ENCODE peak calls at places on chromosome 15, in seven cellular contexts. Y is IMR-90, O is A549, D is GM12878, E is K562, J is H1, T is HepG2. B is an unnamed sample.

GRCh38 chr15:69786136-69786701 is 311.5 kb downstream of the TLE3 start:
- DNase-seq in J (no peak), D (no peak), T (no peak), Y (no peak), O (no peak), E (no peak), B (no peak)

GRCh38 chr15:48777645-48778337 is 33.1 kb downstream of the CEP152 start:
- DNase-seq in E (no peak), O (no peak), J (no peak), D (no peak), Y (peak), T (no peak), B (no peak)

GRCh38 chr15:80609111-80609510 is 86.0 kb upstream of the ABHD17C start:
- DNase-seq in Y (no peak), O (no peak), T (no peak), E (no peak), J (peak), D (no peak), B (no peak)

GRCh38 chr15:57592836-57593420 is 1.2 kb downstream of the MYZAP start:
- DNase-seq in T (no peak), Y (no peak), J (no peak), E (no peak), O (no peak), D (no peak), B (no peak)

GRCh38 chr15:84590406-84590805 is 10.4 kb upstream of the ZSCAN2 start:
- DNase-seq in J (no peak), O (no peak), T (no peak), D (no peak), E (no peak), Y (peak), B (no peak)

GRCh38 chr15:84108725-84109124 is 126.8 kb upstream of the GOLGA6L4 start:
- DNase-seq in E (no peak), T (no peak), D (no peak), J (no peak), O (no peak), Y (peak), B (peak)

GRCh38 chr15:39376371-39376909 is 204.4 kb upstream of the THBS1 start:
- DNase-seq in T (no peak), O (no peak), D (no peak), Y (no peak), E (no peak), J (no peak), B (no peak)

GRCh38 chr15:33344530-33344929 is 33.8 kb downstream of the RYR3 start:
- DNase-seq in D (no peak), Y (no peak), T (no peak), O (no peak), E (no peak), J (no peak), B (no peak)

GRCh38 chr15:88920186-88920891 is 7.2 kb upstream of the MFGE8 start:
- DNase-seq in E (peak), T (no peak), J (peak), D (no peak), O (no peak), Y (peak), B (no peak)
- TF ChIP-seq CEBPB in E (no peak), T (no peak), J (no peak), D (no peak), O (no peak), Y (no peak), B (no peak)

DNA sequence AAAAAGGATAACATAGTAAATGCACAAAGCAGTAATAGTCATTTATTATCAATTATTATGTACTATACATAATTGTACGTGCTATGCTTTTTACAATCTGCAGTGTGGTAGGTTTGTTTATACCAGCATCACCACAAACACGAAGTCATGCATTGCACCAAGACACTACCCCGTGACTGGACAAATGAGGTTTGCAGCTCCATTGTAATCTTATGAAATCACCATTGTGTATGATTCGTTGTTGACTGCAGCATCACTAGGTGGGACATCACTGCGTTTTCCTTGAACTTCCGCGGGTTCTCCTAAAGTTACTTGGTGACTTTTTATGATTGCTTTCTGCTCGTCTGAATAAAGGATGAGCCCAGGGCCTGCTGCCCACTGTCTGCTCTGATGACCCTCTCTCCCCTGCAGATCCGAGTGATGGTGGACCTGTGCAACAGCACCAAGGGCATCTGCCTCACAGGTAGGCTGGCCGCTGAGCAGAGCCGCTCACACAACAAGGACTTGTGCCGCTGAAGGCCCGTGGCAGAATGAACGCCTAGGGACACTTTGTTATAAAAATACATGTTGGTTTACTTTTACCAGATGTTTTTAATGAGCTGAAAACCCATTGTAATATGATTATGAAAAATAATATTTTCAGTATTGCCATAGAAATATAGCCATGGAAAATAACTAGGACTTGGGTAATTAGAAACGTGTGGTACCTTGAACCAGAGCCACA is 35.7 kb downstream of the GLDN start:
- DNase-seq in O (no peak), J (no peak), T (no peak), D (no peak), Y (peak), E (no peak), B (no peak)
- TF ChIP-seq CEBPB in O (no peak), J (no peak), T (no peak), D (no peak), Y (peak), E (no peak), B (no peak)

GRCh38 chr15:79283252-79284048 is 928 bp downstream of the ANKRD34C start:
- DNase-seq in O (peak), T (no peak), Y (peak), E (peak), J (peak), D (no peak), B (no peak)

DNA sequence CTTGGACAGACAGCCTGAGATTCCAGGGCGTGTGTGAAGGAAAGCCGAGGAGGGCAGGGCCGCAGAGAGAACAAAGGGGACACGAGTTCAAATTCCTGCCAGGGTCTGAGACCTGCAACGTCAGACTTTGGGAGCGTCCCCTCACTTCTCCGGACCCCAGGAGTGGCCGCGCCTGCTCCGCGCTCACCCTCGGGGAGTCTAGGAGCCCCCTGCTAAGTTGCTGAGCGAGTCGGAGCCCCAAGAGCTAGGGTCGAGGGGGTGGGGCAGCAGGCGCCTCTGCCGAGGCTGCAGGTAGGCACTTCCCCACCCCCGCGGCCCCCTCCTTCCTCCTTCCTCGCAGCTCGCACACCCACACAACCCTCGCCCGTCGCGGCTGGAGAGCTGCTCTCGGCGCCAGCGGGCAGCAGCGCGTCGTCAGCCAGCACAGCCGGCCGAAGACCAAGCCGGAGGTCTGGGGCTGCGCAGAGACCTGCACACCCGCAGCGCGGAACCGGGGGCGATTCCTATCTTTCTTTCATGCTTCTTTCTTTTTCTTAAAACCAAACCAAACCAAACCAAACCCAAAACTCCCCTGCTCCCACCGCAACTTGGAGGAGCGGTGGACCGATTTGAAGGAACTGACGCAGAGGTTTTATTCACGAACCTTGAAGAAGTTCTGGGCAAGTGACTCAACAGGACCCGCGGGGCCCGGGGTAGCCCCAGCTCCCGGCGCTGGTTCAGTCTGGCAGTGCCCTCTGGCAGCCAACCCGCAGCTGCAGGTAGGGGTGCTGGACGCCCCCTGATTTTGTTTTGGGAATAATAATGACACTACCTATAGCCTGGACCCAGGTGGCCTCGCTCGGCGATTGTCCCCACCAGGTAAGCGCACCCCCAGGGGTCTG is at the start of gene ANKRD34C:
- DNase-seq in T (no peak), O (no peak), Y (no peak), E (no peak), D (no peak), J (peak), B (no peak)
- TF ChIP-seq CEBPB in T (no peak), O (no peak), Y (no peak), E (no peak), D (no peak), J (no peak), B (no peak)

GRCh38 chr15:40443255-40443654 is 2.5 kb downstream of the BAHD1 start:
- DNase-seq in J (no peak), D (no peak), E (no peak), O (no peak), T (no peak), Y (no peak), B (no peak)

GRCh38 chr15:40445411-40446055 is 4.8 kb downstream of the BAHD1 start:
- DNase-seq in O (no peak), D (no peak), E (no peak), J (no peak), Y (peak), T (no peak), B (no peak)

GRCh38 chr15:40444741-40445140 is 4.0 kb downstream of the BAHD1 start:
- DNase-seq in Y (no peak), D (no peak), J (no peak), E (no peak), O (no peak), T (no peak), B (no peak)

GRCh38 chr15:40441736-40442531 is 1.2 kb downstream of the BAHD1 start:
- DNase-seq in O (no peak), E (peak), T (no peak), J (no peak), D (no peak), Y (no peak), B (no peak)

DNA sequence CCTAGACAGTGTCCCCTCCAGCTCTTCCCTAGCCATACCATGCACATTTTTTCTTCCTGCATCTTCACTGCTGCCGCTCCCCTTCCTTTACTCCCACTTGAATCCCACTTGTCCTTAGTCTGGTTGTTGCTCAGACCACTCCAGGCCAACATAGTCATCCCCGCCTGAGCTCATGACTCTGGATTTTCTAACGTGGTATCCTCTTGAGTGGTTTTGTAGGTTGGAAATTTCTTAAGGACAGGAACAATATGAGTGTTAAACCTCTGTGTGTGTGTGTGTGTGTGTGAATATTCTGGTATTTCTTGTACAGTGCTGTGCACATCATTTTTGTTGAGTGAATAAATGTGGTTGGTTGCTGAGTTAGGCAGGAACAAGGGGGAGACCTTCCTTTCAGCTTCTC is 3.1 kb downstream of the BAHD1 start:
- DNase-seq in Y (no peak), O (no peak), J (no peak), D (no peak), E (no peak), T (no peak), B (no peak)
- TF ChIP-seq CEBPB in Y (no peak), O (no peak), J (no peak), D (no peak), E (no peak), T (no peak), B (no peak)

GRCh38 chr15:98806275-98806895 is 158.0 kb downstream of the IGF1R start:
- DNase-seq in E (no peak), D (no peak), O (no peak), J (no peak), Y (no peak), T (no peak), B (no peak)

GRCh38 chr15:98807262-98807661 is 158.9 kb downstream of the IGF1R start:
- DNase-seq in T (no peak), O (no peak), Y (peak), D (no peak), J (no peak), E (no peak), B (no peak)

GRCh38 chr15:98805434-98806274 is 157.3 kb downstream of the IGF1R start:
- DNase-seq in Y (peak), J (no peak), O (no peak), E (no peak), D (no peak), T (peak), B (no peak)

GRCh38 chr15:98812711-98813441 is 164.5 kb downstream of the IGF1R start:
- DNase-seq in J (no peak), O (no peak), Y (no peak), D (no peak), T (peak), E (no peak), B (no peak)

DNA sequence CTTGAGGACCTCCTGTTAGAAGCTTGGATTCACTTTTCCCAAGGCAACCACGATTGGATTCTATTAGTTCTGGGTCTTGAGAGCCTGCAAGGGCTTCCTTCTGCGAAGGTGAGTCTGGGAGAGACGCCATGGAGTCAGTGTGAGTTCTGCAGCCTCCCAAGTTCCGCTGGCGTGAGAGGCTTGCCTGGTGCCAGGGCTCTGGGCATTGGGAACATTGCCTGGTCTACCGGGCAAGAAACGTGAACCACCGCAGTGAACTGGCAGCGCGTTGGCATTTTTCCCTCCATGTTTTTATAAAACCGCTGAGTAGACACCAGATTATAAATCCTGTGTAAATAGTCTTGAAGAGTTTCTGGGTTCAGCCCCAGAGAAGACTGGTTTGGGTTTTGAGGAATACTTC is 160.9 kb downstream of the IGF1R start:
- DNase-seq in D (no peak), T (no peak), E (no peak), J (no peak), Y (no peak), O (no peak), B (no peak)
- TF ChIP-seq CEBPB in D (no peak), T (no peak), E (no peak), J (no peak), Y (no peak), O (no peak), B (no peak)

DNA sequence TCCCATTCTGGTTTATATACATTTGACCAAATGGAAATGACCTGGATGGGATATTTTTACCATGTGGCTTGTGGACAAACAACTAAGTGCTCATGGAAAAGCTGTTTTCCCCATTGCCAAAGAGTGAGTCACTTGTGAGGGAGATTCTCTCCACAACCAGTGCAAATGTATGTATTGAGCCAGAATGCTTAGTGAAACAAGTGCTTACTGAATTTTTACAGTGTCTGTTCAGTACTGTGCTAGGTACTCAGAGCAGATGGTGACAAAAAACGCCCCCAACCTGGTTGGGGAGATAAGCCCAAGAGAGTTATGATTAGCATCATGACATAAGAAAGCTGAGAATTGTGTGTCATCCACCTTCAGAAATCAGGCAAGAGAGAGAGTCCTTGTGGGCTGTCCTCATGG is 2.3 kb downstream of the CHP1 start:
- DNase-seq in J (no peak), T (peak), O (no peak), D (no peak), E (peak), Y (peak), B (no peak)
- TF ChIP-seq CEBPB in J (no peak), T (no peak), O (no peak), D (no peak), E (no peak), Y (peak), B (no peak)

GRCh38 chr15:62857411-62857853 is 185.1 kb upstream of the TPM1 start:
- DNase-seq in T (no peak), O (peak), E (no peak), Y (no peak), J (no peak), D (no peak), B (no peak)
- TF ChIP-seq CEBPB in T (no peak), O (no peak), E (no peak), Y (no peak), J (no peak), D (no peak), B (no peak)

GRCh38 chr15:93800805-93801204 is 430.6 kb upstream of the MCTP2 start:
- DNase-seq in J (no peak), O (no peak), Y (no peak), D (no peak), T (no peak), E (no peak), B (no peak)
- TF ChIP-seq CEBPB in J (no peak), O (no peak), Y (no peak), D (no peak), T (no peak), E (no peak), B (no peak)